ENCODE peak calls at places on chromosomes 5 and 9, in seven cellular contexts. R is NCI-H748 treated with DMSO at 0.1 percent for 48 hours; Z is stimulated activated CD4-positive, alpha-beta T cell treated with anti-CD3 and anti-CD28 coated beads, TNF-alpha, amount 100 ng/mL, for 4 hours; O is naive thymus-derived CD8-positive, alpha-beta T cell; V is tibial artery; I is SW 1271; Q is left cardiac atrium. K is an unnamed sample.

GRCh38 chr5:103259705-103260355 is 1.3 kb downstream of the MACIR start:
- DNase-seq in R (peak), Z (no peak), O (no peak), V (no peak), I (peak), Q (no peak), K (no peak)

GRCh38 chr5:135834639-135835529 is at the start of gene SLC25A48:
- DNase-seq in R (peak), Z (no peak), O (no peak), V (no peak), I (no peak), Q (peak), K (peak)

GRCh38 chr9:114072181-114073140 is 5.6 kb downstream of the AMBP start:
- DNase-seq in R (no peak), Z (no peak), O (no peak), V (peak), I (no peak), Q (peak), K (no peak)

GRCh38 chr5:173391031-173391430 is 62.8 kb upstream of the STC2 start:
- DNase-seq in R (no peak), Z (no peak), O (no peak), V (no peak), I (no peak), Q (no peak), K (no peak)

GRCh38 chr9:94717656-94718225 is 8.8 kb upstream of the AOPEP start:
- DNase-seq in R (no peak), Z (no peak), O (no peak), V (no peak), I (no peak), Q (no peak), K (no peak)

GRCh38 chr9:99896119-99896518 is 10.3 kb upstream of the STX17 start:
- DNase-seq in R (no peak), Z (no peak), O (no peak), V (no peak), I (no peak), Q (no peak), K (no peak)

GRCh38 chr5:107820339-107820880 is 149.7 kb upstream of the EFNA5 start:
- DNase-seq in R (no peak), Z (no peak), O (no peak), V (no peak), I (no peak), Q (no peak), K (no peak)

GRCh38 chr9:108360304-108360703 is 495.5 kb downstream of the ACTL7B start:
- DNase-seq in R (no peak), Z (no peak), O (no peak), V (no peak), I (no peak), Q (no peak), K (no peak)

GRCh38 chr5:1108008-1108864 is 3.6 kb downstream of the SLC12A7 start:
- DNase-seq in R (no peak), Z (no peak), O (no peak), V (no peak), I (no peak), Q (no peak), K (no peak)

GRCh38 chr5:72883850-72884249 is 67.4 kb downstream of the TNPO1 start:
- DNase-seq in R (no peak), Z (no peak), O (no peak), V (no peak), I (no peak), Q (no peak), K (no peak)

GRCh38 chr9:254516-254915 is 39.9 kb downstream of the DOCK8 start:
- DNase-seq in R (no peak), Z (no peak), O (no peak), V (no peak), I (no peak), Q (no peak), K (no peak)

K was measured in sciatic nerve.